ENCODE peak calls at places on chromosomes 7 and 10, in five cellular contexts. One of them, this sample, is unnamed.
A peak's percentile ranks its signal among the peaks of the same experiment; 100 is the strongest.

GRCh38 chr7:42549866-42550485 is 313.0 kb upstream of the GLI3 start:
- DNase-seq in transverse colon: no peak
- DNase-seq in HepG2: no peak
- DNase-seq in suprapubic skin: no peak
- DNase-seq in esophagus muscularis mucosa: no peak
- DNase-seq in this sample: no peak

GRCh38 chr10:43868362-43868672 is 219.6 kb upstream of the ZNF32 start:
- DNase-seq in transverse colon: no peak
- DNase-seq in HepG2: no peak
- DNase-seq in suprapubic skin: no peak
- DNase-seq in esophagus muscularis mucosa: no peak
- DNase-seq in this sample: no peak

GRCh38 chr10:34624323-34625153 is 190.6 kb downstream of the PARD3 start:
- DNase-seq in transverse colon: no peak
- DNase-seq in HepG2: peak; percentile 7
- DNase-seq in suprapubic skin: no peak
- DNase-seq in esophagus muscularis mucosa: peak; percentile 86
- DNase-seq in this sample: no peak

GRCh38 chr7:106681815-106682495 is 21.0 kb upstream of the CCDC71L start:
- DNase-seq in transverse colon: no peak
- DNase-seq in HepG2: no peak
- DNase-seq in suprapubic skin: no peak
- DNase-seq in esophagus muscularis mucosa: no peak
- DNase-seq in this sample: no peak

GRCh38 chr10:30687698-30688213 is 58.2 kb upstream of the LYZL2 start:
- DNase-seq in transverse colon: peak; percentile 80
- DNase-seq in HepG2: peak; percentile 40
- DNase-seq in suprapubic skin: peak; percentile 86
- DNase-seq in esophagus muscularis mucosa: no peak
- DNase-seq in this sample: peak; percentile 88

GRCh38 chr7:35593896-35594295 is 101.0 kb downstream of the HERPUD2 start:
- DNase-seq in transverse colon: no peak
- DNase-seq in HepG2: peak; percentile 7
- DNase-seq in suprapubic skin: no peak
- DNase-seq in esophagus muscularis mucosa: no peak
- DNase-seq in this sample: no peak

GRCh38 chr7:28956608-28957063 is 1.5 kb downstream of the TRIL start:
- DNase-seq in transverse colon: peak; percentile 70
- DNase-seq in HepG2: peak; percentile 48
- DNase-seq in suprapubic skin: peak; percentile 78
- DNase-seq in esophagus muscularis mucosa: peak; percentile 85
- DNase-seq in this sample: peak; percentile 80

GRCh38 chr10:74113546-74113945 is 37.1 kb downstream of the AP3M1 start:
- DNase-seq in transverse colon: no peak
- DNase-seq in HepG2: no peak
- DNase-seq in suprapubic skin: no peak
- DNase-seq in esophagus muscularis mucosa: no peak
- DNase-seq in this sample: no peak

GRCh38 chr7:84256481-84256880 is 61.9 kb upstream of the SEMA3A start:
- DNase-seq in transverse colon: no peak
- DNase-seq in HepG2: no peak
- DNase-seq in suprapubic skin: no peak
- DNase-seq in esophagus muscularis mucosa: no peak
- DNase-seq in this sample: no peak

GRCh38 chr10:60914676-60915075 is 29.3 kb downstream of the RHOBTB1 start:
- DNase-seq in transverse colon: peak; percentile 44
- DNase-seq in HepG2: no peak
- DNase-seq in suprapubic skin: peak; percentile 64
- DNase-seq in esophagus muscularis mucosa: peak; percentile 93
- DNase-seq in this sample: peak; percentile 91

DNA sequence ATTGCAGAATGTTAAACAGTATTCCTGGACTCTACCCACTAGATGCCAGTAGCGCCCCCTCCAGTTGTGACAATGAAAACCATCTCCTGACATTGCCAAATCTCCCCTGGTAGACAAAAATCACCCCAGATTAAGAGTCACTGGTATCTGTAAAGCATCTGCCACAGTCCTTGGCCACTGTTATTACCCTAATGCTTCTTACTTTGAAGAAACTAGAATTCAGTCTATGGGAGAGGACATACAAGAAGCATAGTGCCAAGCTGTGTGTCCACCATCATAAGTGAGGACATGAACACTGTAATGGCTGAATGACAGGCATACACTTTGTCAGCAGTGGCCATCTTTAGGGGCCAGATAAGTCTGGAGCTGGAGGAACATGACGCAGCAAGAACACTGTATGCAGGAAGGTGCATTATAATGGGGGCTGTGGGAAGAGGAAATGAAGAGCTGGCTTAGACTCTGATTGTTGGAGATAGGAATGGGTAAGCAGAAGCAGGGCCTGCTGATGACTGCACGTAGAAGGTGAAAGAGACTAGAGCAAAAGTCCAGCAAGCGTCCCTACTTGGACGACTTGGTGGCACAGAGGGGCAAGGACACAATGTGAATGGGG is 32.5 kb downstream of the CBX3 start:
- DNase-seq in transverse colon: no peak
- DNase-seq in HepG2: no peak
- DNase-seq in suprapubic skin: no peak
- DNase-seq in esophagus muscularis mucosa: no peak
- DNase-seq in this sample: no peak
- TF ChIP-seq EP300 in transverse colon: no peak
- TF ChIP-seq EP300 in HepG2: no peak
- TF ChIP-seq EP300 in suprapubic skin: no peak
- TF ChIP-seq EP300 in esophagus muscularis mucosa: no peak
- TF ChIP-seq EP300 in this sample: no peak

GRCh38 chr10:28971255-28971654 is 293.9 kb downstream of the BAMBI start:
- DNase-seq in transverse colon: no peak
- DNase-seq in HepG2: no peak
- DNase-seq in suprapubic skin: no peak
- DNase-seq in esophagus muscularis mucosa: no peak
- DNase-seq in this sample: no peak

GRCh38 chr10:28970231-28970630 is 292.9 kb downstream of the BAMBI start:
- DNase-seq in transverse colon: no peak
- DNase-seq in HepG2: no peak
- DNase-seq in suprapubic skin: no peak
- DNase-seq in esophagus muscularis mucosa: no peak
- DNase-seq in this sample: no peak

GRCh38 chr10:28969413-28969812 is 292.1 kb downstream of the BAMBI start:
- DNase-seq in transverse colon: no peak
- DNase-seq in HepG2: no peak
- DNase-seq in suprapubic skin: no peak
- DNase-seq in esophagus muscularis mucosa: no peak
- DNase-seq in this sample: no peak

GRCh38 chr10:28975891-28976471 is 298.7 kb downstream of the BAMBI start:
- DNase-seq in transverse colon: no peak
- DNase-seq in HepG2: peak; percentile 10
- DNase-seq in suprapubic skin: no peak
- DNase-seq in esophagus muscularis mucosa: peak; percentile 66
- DNase-seq in this sample: no peak

GRCh38 chr10:28973309-28973972 is 296.1 kb downstream of the BAMBI start:
- DNase-seq in transverse colon: no peak
- DNase-seq in HepG2: no peak
- DNase-seq in suprapubic skin: no peak
- DNase-seq in esophagus muscularis mucosa: no peak
- DNase-seq in this sample: no peak
- TF ChIP-seq EP300 in transverse colon: no peak
- TF ChIP-seq EP300 in HepG2: no peak
- TF ChIP-seq EP300 in suprapubic skin: no peak
- TF ChIP-seq EP300 in esophagus muscularis mucosa: no peak
- TF ChIP-seq EP300 in this sample: no peak

GRCh38 chr7:20482071-20482470 is 133.4 kb upstream of the ABCB5 start:
- DNase-seq in transverse colon: no peak
- DNase-seq in HepG2: no peak
- DNase-seq in suprapubic skin: no peak
- DNase-seq in esophagus muscularis mucosa: no peak
- DNase-seq in this sample: no peak
- TF ChIP-seq EP300 in transverse colon: no peak
- TF ChIP-seq EP300 in HepG2: no peak
- TF ChIP-seq EP300 in suprapubic skin: no peak
- TF ChIP-seq EP300 in esophagus muscularis mucosa: no peak
- TF ChIP-seq EP300 in this sample: no peak

GRCh38 chr7:105026750-105027149 is 12.7 kb downstream of the KMT2E start:
- DNase-seq in transverse colon: no peak
- DNase-seq in HepG2: no peak
- DNase-seq in suprapubic skin: no peak
- DNase-seq in esophagus muscularis mucosa: no peak
- DNase-seq in this sample: no peak

GRCh38 chr7:105027176-105027853 is 13.3 kb downstream of the KMT2E start:
- DNase-seq in transverse colon: no peak
- DNase-seq in HepG2: no peak
- DNase-seq in suprapubic skin: no peak
- DNase-seq in esophagus muscularis mucosa: no peak
- DNase-seq in this sample: no peak

GRCh38 chr7:105028004-105028403 is 14.0 kb downstream of the KMT2E start:
- DNase-seq in transverse colon: no peak
- DNase-seq in HepG2: no peak
- DNase-seq in suprapubic skin: no peak
- DNase-seq in esophagus muscularis mucosa: peak; percentile 7
- DNase-seq in this sample: no peak

GRCh38 chr7:105032553-105033214 is 18.7 kb downstream of the KMT2E start:
- DNase-seq in transverse colon: no peak
- DNase-seq in HepG2: no peak
- DNase-seq in suprapubic skin: no peak
- DNase-seq in esophagus muscularis mucosa: no peak
- DNase-seq in this sample: no peak

GRCh38 chr7:105030447-105030846 is 16.4 kb downstream of the KMT2E start:
- DNase-seq in transverse colon: no peak
- DNase-seq in HepG2: no peak
- DNase-seq in suprapubic skin: no peak
- DNase-seq in esophagus muscularis mucosa: no peak
- DNase-seq in this sample: no peak
- TF ChIP-seq EP300 in transverse colon: no peak
- TF ChIP-seq EP300 in HepG2: no peak
- TF ChIP-seq EP300 in suprapubic skin: no peak
- TF ChIP-seq EP300 in esophagus muscularis mucosa: no peak
- TF ChIP-seq EP300 in this sample: no peak

GRCh38 chr10:78889536-78890063 is 179.2 kb upstream of the ZMIZ1 start:
- DNase-seq in transverse colon: no peak
- DNase-seq in HepG2: no peak
- DNase-seq in suprapubic skin: no peak
- DNase-seq in esophagus muscularis mucosa: peak; percentile 74
- DNase-seq in this sample: no peak
- TF ChIP-seq EP300 in transverse colon: no peak
- TF ChIP-seq EP300 in HepG2: no peak
- TF ChIP-seq EP300 in suprapubic skin: no peak
- TF ChIP-seq EP300 in esophagus muscularis mucosa: no peak
- TF ChIP-seq EP300 in this sample: no peak

DNA sequence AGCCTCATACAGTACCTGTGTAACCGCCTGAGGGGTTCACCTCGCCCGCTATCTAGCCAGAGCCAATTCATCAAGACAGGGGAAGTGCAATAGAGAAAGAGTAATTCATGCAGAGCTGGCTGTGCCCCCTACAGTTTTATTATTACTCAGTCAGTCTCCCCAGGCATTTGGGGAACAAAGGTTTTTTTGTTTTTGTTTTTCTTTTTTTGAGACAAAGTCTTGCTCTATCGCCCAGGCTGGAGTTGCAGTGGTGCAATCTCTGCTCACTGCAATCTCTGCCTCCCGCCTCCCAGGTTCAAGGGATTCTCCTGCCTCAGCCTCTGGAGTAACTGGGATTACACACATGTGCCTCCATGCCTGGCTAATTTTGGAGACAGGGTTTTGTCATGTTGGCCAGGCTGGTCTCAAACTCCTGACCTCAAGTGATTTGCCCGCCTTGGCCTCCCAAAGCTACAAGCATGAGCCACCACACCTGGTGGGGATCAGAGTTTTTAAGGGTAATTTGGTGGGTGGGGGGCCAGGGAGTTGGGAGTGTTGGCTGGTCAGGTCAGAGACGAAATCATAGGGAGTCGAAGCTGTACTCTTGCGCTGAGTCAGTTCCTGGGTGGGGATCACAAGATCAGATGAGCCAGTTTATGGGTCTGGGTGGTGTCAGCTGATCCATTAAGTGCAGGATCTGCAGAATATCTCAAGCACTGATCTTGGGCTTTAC is 116.5 kb downstream of the MARCHF5 start:
- DNase-seq in transverse colon: no peak
- DNase-seq in HepG2: no peak
- DNase-seq in suprapubic skin: no peak
- DNase-seq in esophagus muscularis mucosa: no peak
- DNase-seq in this sample: no peak
- TF ChIP-seq EP300 in transverse colon: no peak
- TF ChIP-seq EP300 in HepG2: no peak
- TF ChIP-seq EP300 in suprapubic skin: no peak
- TF ChIP-seq EP300 in esophagus muscularis mucosa: no peak
- TF ChIP-seq EP300 in this sample: no peak

GRCh38 chr10:71765907-71766716 is 7.2 kb downstream of the VSIR start:
- DNase-seq in transverse colon: peak; percentile 24
- DNase-seq in HepG2: no peak
- DNase-seq in suprapubic skin: no peak
- DNase-seq in esophagus muscularis mucosa: no peak
- DNase-seq in this sample: no peak

GRCh38 chr10:71767420-71768035 is 5.8 kb downstream of the VSIR start:
- DNase-seq in transverse colon: peak; percentile 36
- DNase-seq in HepG2: peak; percentile 42
- DNase-seq in suprapubic skin: no peak
- DNase-seq in esophagus muscularis mucosa: no peak
- DNase-seq in this sample: no peak

GRCh38 chr10:71769279-71769823 is 4.0 kb downstream of the VSIR start:
- DNase-seq in transverse colon: peak; percentile 28
- DNase-seq in HepG2: no peak
- DNase-seq in suprapubic skin: no peak
- DNase-seq in esophagus muscularis mucosa: no peak
- DNase-seq in this sample: no peak

GRCh38 chr10:71765176-71765906 is 8.0 kb downstream of the VSIR start:
- DNase-seq in transverse colon: no peak
- DNase-seq in HepG2: peak; percentile 15
- DNase-seq in suprapubic skin: no peak
- DNase-seq in esophagus muscularis mucosa: no peak
- DNase-seq in this sample: peak; percentile 91

DNA sequence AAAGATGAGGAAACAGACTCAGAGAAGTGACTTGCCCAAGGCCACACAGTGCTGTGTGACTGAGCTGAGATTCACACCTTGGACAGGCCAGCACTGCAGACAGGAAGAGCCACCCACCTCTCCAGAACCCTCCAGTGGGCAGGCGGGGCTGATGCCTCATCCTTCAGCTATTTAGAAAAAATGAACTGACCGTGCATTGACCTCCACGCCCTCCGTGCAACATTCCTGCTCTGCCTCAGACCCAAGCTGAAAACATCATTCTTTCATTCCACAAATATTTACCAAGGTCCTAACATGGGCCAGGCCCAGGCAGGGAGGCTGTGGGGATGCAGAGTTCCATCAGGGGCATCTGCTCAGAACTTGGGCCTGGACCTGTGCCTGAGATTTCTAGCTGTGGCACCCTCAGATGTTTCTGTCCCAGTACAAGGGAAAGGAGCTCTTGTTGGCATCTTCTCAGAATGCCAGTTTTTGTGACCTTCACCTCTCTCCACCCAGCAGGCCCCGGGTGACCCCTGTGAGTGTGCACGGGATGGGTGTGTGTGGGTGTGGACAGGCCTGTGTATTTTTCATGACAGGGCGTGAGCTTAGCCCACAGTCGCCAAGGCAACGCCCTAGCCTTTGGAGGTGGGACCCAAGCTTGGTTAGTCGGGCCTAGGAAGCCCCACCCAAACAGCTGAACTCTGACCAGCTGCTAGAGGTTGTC is 6.5 kb downstream of the VSIR start:
- DNase-seq in transverse colon: peak; percentile 93
- DNase-seq in HepG2: peak; percentile 92
- DNase-seq in suprapubic skin: peak; percentile 92
- DNase-seq in esophagus muscularis mucosa: no peak
- DNase-seq in this sample: peak; percentile 89
- TF ChIP-seq EP300 in transverse colon: peak; percentile 88
- TF ChIP-seq EP300 in HepG2: no peak
- TF ChIP-seq EP300 in suprapubic skin: peak; percentile 59
- TF ChIP-seq EP300 in esophagus muscularis mucosa: peak; percentile 61
- TF ChIP-seq EP300 in this sample: no peak

GRCh38 chr10:104780946-104781345 is 139.9 kb downstream of the SORCS3 start:
- DNase-seq in transverse colon: no peak
- DNase-seq in HepG2: no peak
- DNase-seq in suprapubic skin: no peak
- DNase-seq in esophagus muscularis mucosa: no peak
- DNase-seq in this sample: no peak
- TF ChIP-seq EP300 in transverse colon: no peak
- TF ChIP-seq EP300 in HepG2: no peak
- TF ChIP-seq EP300 in suprapubic skin: no peak
- TF ChIP-seq EP300 in esophagus muscularis mucosa: no peak
- TF ChIP-seq EP300 in this sample: no peak

This sample was measured in sigmoid colon.